ENCODE peak calls at places on chromosomes 4 and X, in eight cellular contexts. N is fibroblast of mammary gland, M is astrocyte of the cerebellum, J is GM20000, K is A549, Q is dorsolateral prefrontal cortex, P is HL-60, R is brain microvascular endothelial cell. Y is an unnamed sample.

GRCh38 chr4:16785800-16786527 is 112.5 kb downstream of the LDB2 start:
- DNase-seq in N (no peak), M (no peak), J (no peak), K (no peak), Q (no peak), P (no peak), R (peak; percentile 40), Y (no peak)

GRCh38 chr4:7411896-7412585 is 22.7 kb downstream of the PSAPL1 start:
- DNase-seq in N (no peak), M (no peak), J (no peak), K (no peak), Q (peak; percentile 9), P (no peak), R (no peak), Y (peak; percentile 80)

GRCh38 chr4:122139139-122139538 is 13.0 kb upstream of the BLTP1 start:
- DNase-seq in N (no peak), M (no peak), J (no peak), K (no peak), Q (no peak), P (no peak), R (no peak), Y (no peak)

GRCh38 chr4:46389301-46389761 is 597 bp downstream of the GABRA2 start:
- DNase-seq in N (no peak), M (no peak), J (no peak), K (no peak), Q (peak; percentile 37), P (no peak), R (no peak), Y (no peak)

GRCh38 chrX:77901506-77901905 is 2.2 kb downstream of the COX7B start:
- DNase-seq in N (no peak), M (no peak), J (no peak), K (no peak), Q (no peak), P (no peak), R (no peak), Y (no peak)

GRCh38 chrX:110146521-110146920 is 143.6 kb downstream of the TMEM164 start:
- DNase-seq in N (peak; percentile 74), M (no peak), J (peak; percentile 33), K (peak; percentile 55), Q (no peak), P (peak; percentile 47), R (peak; percentile 15), Y (no peak)

GRCh38 chr4:163395055-163395454 is 51.4 kb downstream of the NPY5R start:
- DNase-seq in N (no peak), M (no peak), J (no peak), K (no peak), Q (no peak), P (no peak), R (peak; percentile 76), Y (no peak)

GRCh38 chr4:150387983-150388382 is 194.0 kb upstream of the MAB21L2 start:
- DNase-seq in N (no peak), M (no peak), J (no peak), K (no peak), Q (no peak), P (peak; percentile 40), R (no peak), Y (no peak)

GRCh38 chr4:106063009-106063408 is 167.7 kb downstream of the NPNT start:
- DNase-seq in N (no peak), M (peak; percentile 40), J (no peak), K (no peak), Q (no peak), P (no peak), R (no peak), Y (no peak)

GRCh38 chrX:153766098-153766817 is 2.2 kb downstream of the PLXNB3 start:
- DNase-seq in N (peak; percentile 66), M (peak; percentile 27), J (no peak), K (no peak), Q (peak; percentile 72), P (peak; percentile 44), R (peak; percentile 55), Y (no peak)

GRCh38 chr4:52094746-52095145 is 43.6 kb downstream of the SPATA18 start:
- DNase-seq in N (no peak), M (no peak), J (no peak), K (no peak), Q (no peak), P (no peak), R (no peak), Y (no peak)

GRCh38 chr4:76738081-76738931 is 159.6 kb downstream of the SOWAHB start:
- DNase-seq in N (peak; percentile 91), M (peak; percentile 68), J (peak; percentile 45), K (no peak), Q (no peak), P (no peak), R (no peak), Y (no peak)

GRCh38 chrX:40040686-40041461 is 56.9 kb downstream of the BCOR start:
- DNase-seq in N (no peak), M (no peak), J (no peak), K (no peak), Q (no peak), P (no peak), R (no peak), Y (no peak)

GRCh38 chrX:88378406-88378805 is 368.6 kb upstream of the CPXCR1 start:
- DNase-seq in N (no peak), M (no peak), J (no peak), K (no peak), Q (no peak), P (no peak), R (no peak), Y (no peak)

GRCh38 chr4:112358952-112359749 is 62.0 kb downstream of the ALPK1 start:
- DNase-seq in N (no peak), M (no peak), J (no peak), K (no peak), Q (no peak), P (no peak), R (no peak), Y (no peak)

GRCh38 chr4:100935090-100935489 is 412.2 kb downstream of the PPP3CA start:
- DNase-seq in N (peak; percentile 20), M (no peak), J (no peak), K (peak; percentile 8), Q (no peak), P (peak; percentile 12), R (no peak), Y (no peak)

GRCh38 chrX:44155126-44155525 is 181.9 kb upstream of the NDP start:
- DNase-seq in N (no peak), M (no peak), J (no peak), K (no peak), Q (no peak), P (no peak), R (no peak), Y (no peak)

GRCh38 chr4:175509320-175509719 is 302.7 kb downstream of the GPM6A start:
- DNase-seq in N (peak; percentile 7), M (no peak), J (no peak), K (no peak), Q (no peak), P (no peak), R (no peak), Y (no peak)

GRCh38 chrX:137052641-137053235 is 18.9 kb upstream of the GPR101 start:
- DNase-seq in N (no peak), M (no peak), J (no peak), K (peak; percentile 8), Q (no peak), P (no peak), R (no peak), Y (no peak)

GRCh38 chr4:1204828-1205591 is 32.6 kb upstream of the SPON2 start:
- DNase-seq in N (no peak), M (no peak), J (no peak), K (no peak), Q (no peak), P (no peak), R (no peak), Y (peak; percentile 80)

DNA sequence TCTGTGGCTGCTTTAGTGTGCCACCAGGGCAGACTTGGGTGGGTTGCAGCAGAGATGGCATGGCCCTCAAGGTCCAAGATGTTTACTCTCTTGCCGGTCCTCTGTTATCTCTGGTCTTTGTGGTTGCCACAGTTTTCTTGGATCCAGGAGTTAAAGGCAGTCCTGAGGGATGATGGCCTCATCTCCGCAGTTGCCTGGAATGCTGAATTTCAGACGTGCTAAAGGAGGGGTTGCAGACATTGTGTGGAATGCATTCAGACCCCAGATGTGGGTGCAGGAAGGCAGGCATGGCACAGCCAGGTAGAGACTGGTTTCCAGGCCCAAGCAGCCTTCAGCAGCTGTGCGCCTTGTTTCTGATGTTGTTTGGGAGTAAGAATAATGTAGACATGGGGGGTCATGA is 64.4 kb downstream of the TBL1X start:
- DNase-seq in N (no peak), M (no peak), J (no peak), K (no peak), Q (no peak), P (no peak), R (no peak), Y (no peak)
- TF ChIP-seq CTCF in N (no peak), M (no peak), J (no peak), K (no peak), Q (no peak), P (no peak), R (no peak), Y (no peak)

GRCh38 chr4:29653221-29653620 is 1066.9 kb upstream of the PCDH7 start:
- DNase-seq in N (no peak), M (no peak), J (no peak), K (no peak), Q (no peak), P (no peak), R (no peak), Y (no peak)
- TF ChIP-seq CTCF in N (no peak), M (no peak), J (no peak), K (no peak), Q (no peak), P (no peak), R (no peak), Y (no peak)

GRCh38 chr4:80210549-80210948 is 13.2 kb downstream of the PRDM8 start:
- DNase-seq in N (no peak), M (no peak), J (no peak), K (no peak), Q (no peak), P (no peak), R (no peak), Y (no peak)
- TF ChIP-seq CTCF in N (no peak), M (no peak), J (no peak), K (no peak), Q (no peak), P (no peak), R (no peak), Y (no peak)

GRCh38 chrX:74614193-74614909 is at the start of gene RLIM:
- DNase-seq in N (peak; percentile 94), M (peak; percentile 90), J (peak; percentile 82), K (peak; percentile 90), Q (peak; percentile 94), P (peak; percentile 95), R (peak; percentile 94), Y (peak; percentile 97)

DNA sequence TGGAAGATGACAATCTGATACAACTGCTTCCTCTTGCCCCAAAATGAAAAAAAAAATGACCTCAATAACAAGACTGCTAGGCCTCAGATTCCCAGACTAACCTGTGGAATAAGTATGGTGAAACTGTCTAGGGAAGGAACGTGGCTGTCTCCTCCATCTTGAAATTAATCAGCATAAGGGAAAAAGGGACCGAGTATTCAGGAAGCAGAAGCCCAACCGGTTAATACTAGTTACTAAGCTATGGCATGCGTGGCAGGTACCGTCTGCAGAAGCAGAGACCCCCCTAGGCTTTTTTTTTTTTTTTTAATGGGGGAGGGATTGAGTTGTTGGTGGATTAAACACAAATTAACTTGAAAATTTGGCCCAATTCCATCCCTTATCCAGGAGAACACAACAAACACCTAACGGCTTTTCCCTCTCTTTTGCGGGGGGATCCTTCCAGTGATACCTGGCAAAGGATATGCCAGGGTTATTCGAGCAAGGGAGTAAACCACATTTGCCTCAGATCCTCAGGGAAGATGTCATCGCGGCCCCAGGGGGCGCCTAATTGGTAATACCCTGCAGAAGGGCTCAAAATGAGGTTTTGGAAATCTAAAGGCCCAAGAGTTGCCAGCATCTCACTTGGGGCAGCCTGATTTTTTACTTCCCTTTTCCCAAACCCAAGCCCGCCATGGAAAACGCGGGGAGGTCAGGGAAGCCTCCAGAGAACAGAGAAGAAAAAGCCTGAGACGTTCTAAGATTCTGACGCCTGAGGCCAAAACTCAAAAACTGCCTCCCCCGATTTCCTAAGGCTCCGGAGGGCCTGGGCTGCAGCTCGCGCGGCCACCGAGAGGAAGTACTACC is 853 bp downstream of the RLIM start:
- DNase-seq in N (peak; percentile 45), M (no peak), J (no peak), K (peak; percentile 23), Q (no peak), P (peak; percentile 18), R (peak; percentile 6), Y (no peak)
- TF ChIP-seq CTCF in N (no peak), M (no peak), J (no peak), K (peak; percentile 8), Q (no peak), P (no peak), R (no peak), Y (no peak)